ENCODE peak calls at places on chromosomes 3 and 15, in four cellular contexts. C is tibial artery, L is GM20000, A is left ventricle myocardium inferior. Z is an unnamed sample.

GRCh38 chr3:94360982-94361381 is 298.1 kb downstream of the NSUN3 start:
- DNase-seq in C (peak), L (no peak), A (peak), Z (no peak)

GRCh38 chr3:106183762-106184391 is 315.1 kb upstream of the CBLB start:
- DNase-seq in C (no peak), L (no peak), A (no peak), Z (no peak)

GRCh38 chr3:96354742-96355141 is 459.7 kb upstream of the EPHA6 start:
- DNase-seq in C (no peak), L (no peak), A (no peak), Z (no peak)

GRCh38 chr15:43789409-43789808 is 2.7 kb upstream of the SERF2 start:
- DNase-seq in C (no peak), L (no peak), A (no peak), Z (no peak)

GRCh38 chr3:148720873-148721272 is 23.2 kb downstream of the AGTR1 start:
- DNase-seq in C (no peak), L (no peak), A (no peak), Z (no peak)

GRCh38 chr15:71679223-71680078 is 130.9 kb upstream of the NR2E3 start:
- DNase-seq in C (no peak), L (no peak), A (no peak), Z (no peak)

GRCh38 chr15:70617076-70617910 is 146.1 kb downstream of the UACA start:
- DNase-seq in C (no peak), L (no peak), A (no peak), Z (no peak)

GRCh38 chr3:54123538-54124196 is 1.3 kb downstream of the CACNA2D3 start:
- DNase-seq in C (no peak), L (no peak), A (no peak), Z (no peak)

GRCh38 chr15:75123395-75123794 is 78.3 kb upstream of the C15orf39 start:
- DNase-seq in C (no peak), L (no peak), A (no peak), Z (no peak)

GRCh38 chr3:151827816-151828215 is 13.9 kb downstream of the AADAC start:
- DNase-seq in C (no peak), L (no peak), A (no peak), Z (no peak)

GRCh38 chr3:77411990-77412389 is 372.1 kb downstream of the ROBO2 start:
- DNase-seq in C (no peak), L (no peak), A (no peak), Z (no peak)

GRCh38 chr3:161548301-161548700 is 51.7 kb downstream of the OTOL1 start:
- DNase-seq in C (no peak), L (no peak), A (no peak), Z (no peak)

GRCh38 chr3:128355549-128355930 is 111.2 kb downstream of the DNAJB8 start:
- DNase-seq in C (no peak), L (no peak), A (no peak), Z (no peak)

GRCh38 chr3:157058392-157059071 is 101.4 kb downstream of the CCNL1 start:
- DNase-seq in C (no peak), L (no peak), A (no peak), Z (no peak)

GRCh38 chr3:25171118-25171912 is 256.7 kb upstream of the RARB start:
- DNase-seq in C (no peak), L (no peak), A (no peak), Z (no peak)

GRCh38 chr3:178671261-178672191 is 135.3 kb downstream of the KCNMB2 start:
- DNase-seq in C (no peak), L (no peak), A (no peak), Z (no peak)

GRCh38 chr3:161913786-161914389 is 417.3 kb downstream of the OTOL1 start:
- DNase-seq in C (no peak), L (no peak), A (no peak), Z (no peak)

GRCh38 chr3:60998855-60999254 is 252.4 kb downstream of the FHIT start:
- DNase-seq in C (no peak), L (no peak), A (no peak), Z (no peak)

GRCh38 chr3:46705751-46706572 is 4.8 kb downstream of the TMIE start:
- DNase-seq in C (peak), L (no peak), A (peak), Z (no peak)

GRCh38 chr3:38404286-38404685 is 49.4 kb upstream of the ACVR2B start:
- DNase-seq in C (peak), L (no peak), A (peak), Z (peak)

GRCh38 chr15:44468713-44469385 is 41.4 kb downstream of the CTDSPL2 start:
- DNase-seq in C (no peak), L (no peak), A (no peak), Z (no peak)

GRCh38 chr3:52068055-52068704 is 11.8 kb upstream of the DUSP7 start:
- DNase-seq in C (no peak), L (no peak), A (no peak), Z (no peak)

GRCh38 chr15:77607894-77608261 is 24.8 kb downstream of the LINGO1 start:
- DNase-seq in C (no peak), L (no peak), A (no peak), Z (no peak)

GRCh38 chr15:92942706-92943105 is 42.6 kb downstream of the CHD2 start:
- DNase-seq in C (no peak), L (no peak), A (no peak), Z (no peak)
- TF ChIP-seq CTCF in C (no peak), L (no peak), A (no peak), Z (no peak)

GRCh38 chr15:98567951-98568350 is 80.4 kb upstream of the IGF1R start:
- DNase-seq in C (no peak), L (no peak), A (no peak), Z (no peak)
- TF ChIP-seq CTCF in C (no peak), L (no peak), A (no peak), Z (no peak)

GRCh38 chr15:90306560-90306959 is 41.1 kb downstream of the NGRN start:
- DNase-seq in C (no peak), L (peak), A (no peak), Z (no peak)
- TF ChIP-seq CTCF in C (no peak), L (no peak), A (no peak), Z (no peak)

GRCh38 chr3:7075901-7076300 is 215.0 kb downstream of the GRM7 start:
- DNase-seq in C (no peak), L (no peak), A (no peak), Z (no peak)
- TF ChIP-seq CTCF in C (no peak), L (no peak), A (no peak), Z (no peak)

GRCh38 chr3:126836220-126836860 is 132.3 kb downstream of the CHCHD6 start:
- DNase-seq in C (no peak), L (no peak), A (no peak), Z (no peak)
- TF ChIP-seq CTCF in C (no peak), L (no peak), A (no peak), Z (no peak)

DNA sequence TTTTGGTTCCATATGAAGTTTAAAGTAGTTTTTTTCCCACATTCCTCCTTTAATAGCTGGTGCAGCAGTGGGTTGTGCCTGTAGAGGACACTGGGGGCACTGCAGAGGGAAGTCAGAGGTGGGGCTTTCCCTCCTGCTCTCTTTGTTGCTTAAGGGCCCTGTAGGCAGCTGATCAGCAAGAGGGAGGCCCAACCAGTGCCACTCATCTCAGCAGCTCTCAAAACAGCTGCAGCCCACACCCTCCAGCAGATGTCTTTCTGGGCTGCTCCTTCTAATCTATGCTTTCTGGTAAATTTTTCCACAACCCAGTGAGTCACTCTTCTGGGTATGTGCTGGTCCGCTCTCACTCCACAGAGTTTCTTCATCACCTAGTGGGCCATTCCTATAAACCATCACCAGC is 263.8 kb downstream of the FEZF2 start:
- DNase-seq in C (no peak), L (no peak), A (peak), Z (no peak)
- TF ChIP-seq CTCF in C (no peak), L (no peak), A (no peak), Z (no peak)

DNA sequence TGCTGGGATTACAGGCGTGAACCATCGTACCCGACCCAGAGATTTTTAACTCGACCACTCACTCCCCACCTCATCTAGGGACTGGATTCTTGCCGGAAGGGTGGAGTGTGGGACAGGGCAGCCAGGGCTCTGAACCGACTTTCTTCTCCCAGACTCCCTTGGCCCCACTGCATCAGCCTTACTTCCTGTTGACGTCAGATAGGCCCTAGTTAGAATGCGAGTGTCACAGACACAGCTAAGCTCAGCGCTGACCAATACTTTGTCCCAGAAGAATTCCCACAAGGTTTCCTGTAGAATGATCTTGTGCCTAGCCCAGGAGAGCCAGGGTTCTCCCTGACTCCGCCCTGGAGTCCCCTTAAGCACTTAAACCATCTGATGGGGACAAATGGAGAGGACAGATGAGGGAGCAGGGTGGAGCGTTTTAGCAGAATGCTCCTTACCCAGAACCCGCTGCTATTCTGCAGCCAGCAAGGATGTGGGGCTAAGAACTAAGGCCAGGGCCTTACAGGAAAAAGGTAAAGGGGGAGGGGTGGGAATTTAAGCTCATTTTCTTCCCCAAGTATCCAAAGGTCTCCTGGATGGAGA is 5.8 kb upstream of the TUSC2 start:
- DNase-seq in C (peak), L (no peak), A (peak), Z (no peak)
- TF ChIP-seq CTCF in C (no peak), L (no peak), A (no peak), Z (no peak)

GRCh38 chr15:40106203-40107161 is 2.2 kb downstream of the BMF start:
- DNase-seq in C (peak), L (peak), A (peak), Z (peak)
- TF ChIP-seq CTCF in C (no peak), L (no peak), A (no peak), Z (no peak)

Z was measured in upper lobe of left lung.